ENCODE peak calls at places on chromosomes 7 and 10, in seven cellular contexts. G is right atrium auricular region; O is mesendoderm; K is osteoblast; A is activated naive CD8-positive, alpha-beta T cell treated with anti-CD3 and anti-CD28 coated beads, Interleukin-2, amount 50 U/mL, for 24 hours; E is stimulated activated naive CD8-positive, alpha-beta T cell treated with anti-CD3 and anti-CD28 coated beads, Interleukin-15, Interleukin-2, amounts not matched to agents 100 U/mL and 50 U/mL, for 24 hours; V is NCI-H1092. Y is an unnamed sample.

GRCh38 chr10:93481931-93482834 is at the start of gene MYOF:
- DNase-seq in G (peak; percentile 75), O (peak; percentile 83), K (no peak), A (peak; percentile 34), E (peak; percentile 51), V (peak; percentile 17), Y (peak; percentile 29)

GRCh38 chr7:112205348-112206237 is 606 bp downstream of the DOCK4 start:
- DNase-seq in G (no peak), O (peak; percentile 89), K (peak; percentile 86), A (peak; percentile 48), E (peak; percentile 39), V (peak; percentile 65), Y (peak; percentile 70)

GRCh38 chr7:50397971-50398324 is 52.2 kb downstream of the FIGNL1 start:
- DNase-seq in G (no peak), O (no peak), K (no peak), A (no peak), E (peak; percentile 50), V (no peak), Y (no peak)

GRCh38 chr10:1467450-1467849 is 269.9 kb downstream of the ADARB2 start:
- DNase-seq in G (no peak), O (no peak), K (no peak), A (no peak), E (no peak), V (peak; percentile 78), Y (peak; percentile 54)

GRCh38 chr10:61870521-61870895 is 31.0 kb upstream of the ARID5B start:
- DNase-seq in G (no peak), O (no peak), K (no peak), A (no peak), E (no peak), V (no peak), Y (no peak)

GRCh38 chr7:27526991-27527722 is 135.5 kb downstream of the HIBADH start:
- DNase-seq in G (no peak), O (no peak), K (no peak), A (no peak), E (no peak), V (no peak), Y (no peak)

GRCh38 chr7:97021443-97022261 is 3.0 kb downstream of the DLX5 start:
- DNase-seq in G (no peak), O (peak; percentile 84), K (peak; percentile 93), A (no peak), E (no peak), V (no peak), Y (no peak)

GRCh38 chr7:15853832-15854470 is 167.5 kb upstream of the MEOX2 start:
- DNase-seq in G (no peak), O (no peak), K (no peak), A (no peak), E (no peak), V (no peak), Y (no peak)

GRCh38 chr7:130398751-130399150 is 18.5 kb downstream of the CPA1 start:
- DNase-seq in G (peak; percentile 13), O (no peak), K (no peak), A (no peak), E (no peak), V (no peak), Y (no peak)

GRCh38 chr7:107164092-107164491 is 4.7 kb upstream of the HBP1 start:
- DNase-seq in G (no peak), O (no peak), K (no peak), A (no peak), E (no peak), V (no peak), Y (no peak)

GRCh38 chr7:29193316-29194205 is 1.0 kb upstream of the CHN2 start:
- DNase-seq in G (no peak), O (peak; percentile 29), K (no peak), A (no peak), E (no peak), V (peak; percentile 64), Y (no peak)

GRCh38 chr10:49389331-49389920 is 6.5 kb downstream of the DRGX start:
- DNase-seq in G (no peak), O (no peak), K (no peak), A (no peak), E (no peak), V (no peak), Y (no peak)

GRCh38 chr10:34866848-34867247 is 51.8 kb upstream of the PARD3 start:
- DNase-seq in G (no peak), O (peak; percentile 46), K (no peak), A (no peak), E (no peak), V (no peak), Y (no peak)

GRCh38 chr7:134787064-134787463 is 7.6 kb downstream of the CALD1 start:
- DNase-seq in G (no peak), O (no peak), K (peak; percentile 27), A (no peak), E (no peak), V (no peak), Y (no peak)

GRCh38 chr7:13952921-13953320 is 36.5 kb downstream of the ETV1 start:
- DNase-seq in G (no peak), O (no peak), K (no peak), A (no peak), E (no peak), V (no peak), Y (no peak)

GRCh38 chr10:5618829-5619228 is 47.6 kb downstream of the ASB13 start:
- DNase-seq in G (peak; percentile 79), O (no peak), K (peak; percentile 63), A (no peak), E (no peak), V (no peak), Y (no peak)

GRCh38 chr10:92541583-92541982 is 32.3 kb downstream of the IDE start:
- DNase-seq in G (no peak), O (peak; percentile 57), K (no peak), A (no peak), E (no peak), V (no peak), Y (no peak)

GRCh38 chr10:3825244-3825643 is 40.2 kb upstream of the KLF6 start:
- DNase-seq in G (no peak), O (peak; percentile 98), K (peak; percentile 68), A (no peak), E (no peak), V (no peak), Y (no peak)

GRCh38 chr10:21309427-21309826 is 216.1 kb downstream of the SKIDA1 start:
- DNase-seq in G (no peak), O (peak; percentile 92), K (no peak), A (no peak), E (no peak), V (no peak), Y (no peak)